ENCODE peak calls at places on chromosomes 7 and 10, in seven cellular contexts. T is HCT116, X is HepG2, L is H1, S is K562, V is SK-N-SH, I is GM12878. K is an unnamed sample.

GRCh38 chr10:31730776-31731175 is 197.9 kb downstream of the ARHGAP12 start:
- DNase-seq in T (no peak), X (no peak), L (no peak), S (no peak), V (no peak), I (no peak), K (no peak)

GRCh38 chr10:17272648-17273047 is 44.6 kb downstream of the VIM start:
- DNase-seq in T (no peak), X (no peak), L (no peak), S (no peak), V (no peak), I (no peak), K (no peak)

GRCh38 chr7:47153076-47153475 is 428.8 kb downstream of the TNS3 start:
- DNase-seq in T (no peak), X (peak; percentile 66), L (no peak), S (no peak), V (no peak), I (no peak), K (no peak)

GRCh38 chr7:338295-339061 is 48.5 kb downstream of the FOXL3 start:
- DNase-seq in T (no peak), X (no peak), L (no peak), S (no peak), V (no peak), I (no peak), K (no peak)

GRCh38 chr10:88154596-88155250 is 291.3 kb downstream of the PTEN start:
- DNase-seq in T (no peak), X (no peak), L (no peak), S (no peak), V (no peak), I (no peak), K (no peak)

GRCh38 chr10:87705339-87705738 is 45.7 kb downstream of the PAPSS2 start:
- DNase-seq in T (no peak), X (no peak), L (no peak), S (no peak), V (no peak), I (no peak), K (no peak)

GRCh38 chr10:33952692-33953360 is 618.4 kb upstream of the NRP1 start:
- DNase-seq in T (no peak), X (no peak), L (no peak), S (no peak), V (no peak), I (no peak), K (no peak)

GRCh38 chr7:51126813-51127617 is 189.6 kb downstream of the COBL start:
- DNase-seq in T (no peak), X (no peak), L (peak; percentile 31), S (no peak), V (no peak), I (no peak), K (no peak)

GRCh38 chr10:6061056-6061455 is 1.1 kb downstream of the IL2RA start:
- DNase-seq in T (no peak), X (no peak), L (no peak), S (no peak), V (no peak), I (no peak), K (no peak)

GRCh38 chr10:66629976-66630375 is 295.9 kb upstream of the LRRTM3 start:
- DNase-seq in T (no peak), X (no peak), L (no peak), S (no peak), V (no peak), I (no peak), K (no peak)

GRCh38 chr10:86366033-86366901 is at the start of gene GRID1:
- DNase-seq in T (no peak), X (no peak), L (peak; percentile 80), S (peak; percentile 57), V (peak; percentile 98), I (no peak), K (peak; percentile 80)

GRCh38 chr10:102418612-102419560 is at the start of gene PSD:
- DNase-seq in T (no peak), X (no peak), L (peak; percentile 79), S (peak; percentile 38), V (peak; percentile 94), I (no peak), K (no peak)

GRCh38 chr7:24955313-24955712 is 24.7 kb downstream of the OSBPL3 start:
- DNase-seq in T (no peak), X (no peak), L (no peak), S (no peak), V (no peak), I (no peak), K (no peak)

GRCh38 chr7:24958399-24958798 is 21.6 kb downstream of the OSBPL3 start:
- DNase-seq in T (no peak), X (no peak), L (no peak), S (no peak), V (no peak), I (no peak), K (no peak)

GRCh38 chr7:24952464-24952863 is 27.5 kb downstream of the OSBPL3 start:
- DNase-seq in T (no peak), X (no peak), L (no peak), S (no peak), V (no peak), I (no peak), K (no peak)

GRCh38 chr7:24959735-24960485 is 20.1 kb downstream of the OSBPL3 start:
- DNase-seq in T (no peak), X (no peak), L (no peak), S (no peak), V (no peak), I (no peak), K (no peak)

GRCh38 chr7:24956021-24956420 is 24.0 kb downstream of the OSBPL3 start:
- DNase-seq in T (no peak), X (no peak), L (no peak), S (no peak), V (peak; percentile 63), I (no peak), K (no peak)
- TF ChIP-seq JUND in T (no peak), X (no peak), L (no peak), S (no peak), V (no peak), I (no peak), K (no peak)

DNA sequence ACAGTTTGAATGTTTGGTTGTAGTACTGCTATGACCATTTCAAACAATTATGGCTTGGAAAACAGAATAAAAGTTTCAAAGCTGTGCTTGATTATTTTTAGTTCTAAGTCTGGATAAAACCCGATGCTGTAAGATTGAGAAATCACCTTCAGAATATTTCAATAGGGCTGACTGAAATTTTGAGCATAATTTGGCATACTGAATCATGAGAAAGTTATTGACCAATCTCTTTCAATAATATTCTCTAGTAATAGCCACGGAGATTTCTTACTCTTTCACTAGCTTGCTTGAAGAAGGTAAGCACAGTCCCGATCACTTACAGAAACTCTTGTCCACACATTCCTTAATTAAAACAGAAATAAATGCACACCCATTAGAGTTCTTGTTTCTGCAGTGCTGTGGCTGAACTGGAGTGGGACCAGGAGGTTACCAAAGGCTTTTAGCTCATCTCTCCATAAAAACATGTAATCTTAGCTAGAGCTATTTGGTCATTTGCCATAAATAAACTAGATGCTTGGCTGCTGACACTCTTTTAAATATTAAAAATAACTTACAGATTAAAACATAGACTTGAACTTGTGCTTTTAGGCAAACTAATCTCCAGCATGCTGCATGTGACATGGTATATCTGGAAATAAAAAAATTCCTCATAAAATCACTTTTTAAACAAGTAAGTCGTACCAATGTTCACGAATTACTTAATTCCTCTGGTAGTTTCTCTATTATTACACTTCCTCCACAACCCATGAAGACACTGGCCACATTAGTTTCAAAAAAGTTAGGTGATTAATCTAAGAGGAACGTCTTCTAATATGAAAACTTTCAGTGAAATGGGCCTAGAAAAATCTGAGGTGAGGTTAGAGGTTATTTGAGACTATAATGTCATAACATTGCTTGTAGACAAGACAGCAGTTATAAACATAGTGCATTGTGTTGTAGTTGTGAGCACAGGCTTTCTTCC is 97.7 kb downstream of the AGMO start:
- DNase-seq in T (no peak), X (no peak), L (no peak), S (no peak), V (no peak), I (no peak), K (no peak)
- TF ChIP-seq JUND in T (no peak), X (no peak), L (no peak), S (no peak), V (no peak), I (no peak), K (no peak)

GRCh38 chr7:157555308-157555707 is 218.5 kb downstream of the DNAJB6 start:
- DNase-seq in T (no peak), X (peak; percentile 84), L (no peak), S (no peak), V (no peak), I (no peak), K (no peak)
- TF ChIP-seq JUND in T (no peak), X (no peak), L (no peak), S (no peak), V (no peak), I (no peak), K (no peak)

GRCh38 chr10:69383485-69384089 is 33.1 kb downstream of the TACR2 start:
- DNase-seq in T (no peak), X (peak; percentile 13), L (no peak), S (no peak), V (no peak), I (no peak), K (no peak)
- TF ChIP-seq JUND in T (no peak), X (no peak), L (no peak), S (no peak), V (no peak), I (no peak), K (no peak)